ENCODE peak calls at places on chromosomes 2 and 18, in six cellular contexts. A, X, I, J, Q and W are unnamed samples. For H3K4me1, the result is how much of the 10 kb centered on the place peaks cover.

GRCh38 chr2:207901847-207902246 is 123.5 kb downstream of the PLEKHM3 start:
- DNase-seq in A (no peak), X (no peak), I (no peak), J (no peak), Q (no peak), W (no peak)

GRCh38 chr2:72981516-72981915 is 64.2 kb downstream of the EMX1 start:
- DNase-seq in A (peak), X (no peak), I (no peak), J (peak), Q (no peak), W (no peak)

GRCh38 chr2:46256563-46257142 is 40.6 kb upstream of the EPAS1 start:
- DNase-seq in A (no peak), X (no peak), I (no peak), J (no peak), Q (no peak), W (no peak)

GRCh38 chr2:136130045-136130444 is 12.1 kb upstream of the CXCR4 start:
- DNase-seq in A (no peak), X (no peak), I (no peak), J (no peak), Q (no peak), W (no peak)

GRCh38 chr2:233764264-233764663 is 4.2 kb downstream of the UGT1A1 start:
- DNase-seq in A (no peak), X (no peak), I (no peak), J (no peak), Q (no peak), W (no peak)

GRCh38 chr2:27720004-27720551 is 51.4 kb upstream of the MRPL33 start:
- DNase-seq in A (peak), X (no peak), I (no peak), J (no peak), Q (peak), W (no peak)

GRCh38 chr18:52183107-52183506 is 156.9 kb upstream of the DCC start:
- DNase-seq in A (no peak), X (no peak), I (no peak), J (no peak), Q (no peak), W (no peak)

GRCh38 chr2:106158131-106158530 is 36.0 kb downstream of the UXS1 start:
- DNase-seq in A (no peak), X (no peak), I (no peak), J (no peak), Q (no peak), W (no peak)

GRCh38 chr2:186853871-186854435 is 5.0 kb upstream of the ZSWIM2 start:
- DNase-seq in A (no peak), X (no peak), I (no peak), J (no peak), Q (no peak), W (no peak)

GRCh38 chr2:216289470-216289869 is 82.8 kb downstream of the MARCHF4 start:
- DNase-seq in A (no peak), X (no peak), I (no peak), J (no peak), Q (no peak), W (no peak)

GRCh38 chr2:12416600-12416999 is 300.1 kb upstream of the TRIB2 start:
- DNase-seq in A (no peak), X (no peak), I (no peak), J (peak), Q (peak), W (no peak)

GRCh38 chr2:60746318-60746717 is 9.8 kb upstream of the PAPOLG start:
- DNase-seq in A (no peak), X (no peak), I (no peak), J (no peak), Q (no peak), W (no peak)

GRCh38 chr18:48213791-48214190 is 195.4 kb downstream of the ZBTB7C start:
- DNase-seq in A (no peak), X (no peak), I (peak), J (no peak), Q (no peak), W (no peak)

GRCh38 chr2:37552339-37552738 is 119.1 kb downstream of the CDC42EP3 start:
- DNase-seq in A (no peak), X (no peak), I (no peak), J (no peak), Q (no peak), W (no peak)

GRCh38 chr2:207223051-207223450 is 57.3 kb upstream of the KLF7 start:
- DNase-seq in A (no peak), X (peak), I (no peak), J (no peak), Q (no peak), W (no peak)

GRCh38 chr2:143617803-143618415 is 488.7 kb downstream of the ARHGAP15 start:
- DNase-seq in A (no peak), X (no peak), I (no peak), J (no peak), Q (no peak), W (no peak)

GRCh38 chr18:45670281-45670962 is 53.6 kb upstream of the SLC14A1 start:
- DNase-seq in A (no peak), X (no peak), I (no peak), J (no peak), Q (peak), W (no peak)

GRCh38 chr2:177869912-177870311 is 202.7 kb downstream of the PDE11A start:
- DNase-seq in A (no peak), X (no peak), I (no peak), J (no peak), Q (no peak), W (no peak)

GRCh38 chr2:8572712-8573233 is 109.1 kb upstream of the ID2 start:
- DNase-seq in A (no peak), X (no peak), I (no peak), J (no peak), Q (no peak), W (no peak)

GRCh38 chr18:59353079-59353680 is 5.9 kb downstream of the LMAN1 start:
- DNase-seq in A (no peak), X (no peak), I (no peak), J (no peak), Q (no peak), W (no peak)

GRCh38 chr2:225999692-226000091 is 600.2 kb downstream of the NYAP2 start:
- DNase-seq in A (no peak), X (no peak), I (no peak), J (no peak), Q (no peak), W (no peak)

GRCh38 chr2:237507478-237507877 is 20.4 kb downstream of the MLPH start:
- DNase-seq in A (no peak), X (no peak), I (no peak), J (no peak), Q (no peak), W (no peak)

GRCh38 chr18:47912343-47912742 is 18.1 kb downstream of the SMAD2 start:
- DNase-seq in A (no peak), X (no peak), I (no peak), J (no peak), Q (no peak), W (no peak)

GRCh38 chr2:64213607-64214275 is 69.5 kb upstream of the PELI1 start:
- DNase-seq in A (no peak), X (peak), I (no peak), J (no peak), Q (no peak), W (no peak)

GRCh38 chr2:64211471-64211870 is 67.3 kb upstream of the PELI1 start:
- DNase-seq in A (no peak), X (no peak), I (no peak), J (no peak), Q (no peak), W (no peak)

GRCh38 chr2:64212346-64212745 is 68.1 kb upstream of the PELI1 start:
- DNase-seq in A (no peak), X (no peak), I (no peak), J (no peak), Q (no peak), W (no peak)

GRCh38 chr2:64214281-64215115 is 70.3 kb upstream of the PELI1 start:
- DNase-seq in A (no peak), X (peak), I (no peak), J (no peak), Q (peak), W (no peak)

GRCh38 chr2:64212801-64213321 is 68.6 kb upstream of the PELI1 start:
- DNase-seq in A (no peak), X (peak), I (no peak), J (no peak), Q (peak), W (no peak)
- TF ChIP-seq POLR2AphosphoS5 in A (no peak), X (no peak), I (no peak), J (no peak), Q (no peak), W (no peak)

GRCh38 chr2:62662131-62662530 is 43.4 kb upstream of the EHBP1 start:
- DNase-seq in A (no peak), X (no peak), I (no peak), J (no peak), Q (no peak), W (no peak)
- H3K4me1 ChIP-seq in A (under half), X (under half), I (under half), J (under half), Q (under half), W (half or more)

DNA sequence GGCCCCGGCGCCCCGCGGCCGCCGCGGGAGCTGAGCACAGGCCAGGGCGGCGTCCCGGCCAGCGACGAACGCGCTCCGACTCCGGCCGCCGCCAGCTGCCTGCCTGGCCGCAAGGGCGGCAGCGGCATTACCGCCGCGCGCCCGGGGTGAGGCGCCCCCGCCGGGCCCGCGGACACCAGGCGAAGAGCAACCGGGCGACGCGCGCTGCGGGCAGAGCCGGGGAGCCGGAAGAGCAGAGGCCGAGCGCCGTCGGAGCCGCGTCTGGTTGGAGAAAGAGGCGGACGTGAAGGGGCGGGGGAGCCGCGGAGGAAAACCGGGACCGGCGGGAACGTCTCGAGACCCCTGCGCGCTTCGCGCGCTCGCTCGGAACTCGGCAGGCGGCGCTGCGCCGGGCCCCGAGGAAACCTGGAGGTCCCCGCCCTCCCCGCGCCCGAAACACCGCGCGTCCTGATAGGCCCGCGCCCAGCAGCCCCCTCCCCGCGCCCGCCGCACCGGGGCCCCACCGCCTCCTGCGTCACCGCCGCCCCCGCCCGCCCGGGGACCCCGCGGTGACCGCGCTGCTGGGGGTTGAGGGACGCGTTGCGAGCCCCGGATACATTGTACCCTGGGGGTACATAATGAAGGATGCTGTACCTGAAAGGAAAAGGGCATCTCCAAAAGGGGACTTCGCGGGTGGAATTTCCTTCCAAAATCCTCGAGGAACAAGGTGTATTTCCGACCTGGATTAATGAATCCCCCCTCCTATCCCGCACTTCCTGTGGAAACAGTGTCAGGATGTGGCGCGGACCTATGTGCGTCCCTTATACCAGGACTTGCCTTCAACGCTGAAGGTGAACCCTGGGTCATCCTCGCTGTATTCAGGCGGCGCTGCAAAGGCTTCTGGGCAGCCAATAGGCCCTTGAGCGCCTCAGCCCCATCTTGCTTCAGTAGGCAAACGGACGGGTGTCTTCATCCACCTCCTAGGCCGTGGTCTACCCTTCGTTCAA is 1.0 kb upstream of the B4GALT6 start:
- DNase-seq in A (peak), X (peak), I (no peak), J (peak), Q (peak), W (no peak)
- TF ChIP-seq POLR2A in A (no peak), X (peak), I (no peak), J (no peak), Q (no peak), W (no peak)

DNA sequence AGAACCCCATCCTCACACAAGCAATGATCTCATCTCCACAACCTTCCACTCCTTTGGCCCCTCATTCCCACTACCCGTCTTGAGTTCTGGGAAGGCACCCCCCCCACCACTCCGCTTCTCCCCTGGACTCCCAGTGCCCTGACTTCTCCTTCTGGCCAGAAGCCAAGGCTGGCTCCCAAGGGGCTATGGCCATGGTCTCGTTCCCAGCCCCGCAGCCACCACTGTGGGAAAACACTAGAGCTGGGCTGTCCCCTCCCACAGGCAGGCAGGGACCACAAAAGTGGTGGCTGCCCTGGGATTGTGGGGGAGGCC is 1.5 kb upstream of the ANKRD39 start:
- DNase-seq in A (no peak), X (no peak), I (no peak), J (peak), Q (no peak), W (no peak)
- TF ChIP-seq POLR2AphosphoS5 in A (no peak), X (no peak), I (no peak), J (no peak), Q (no peak), W (no peak)

DNA sequence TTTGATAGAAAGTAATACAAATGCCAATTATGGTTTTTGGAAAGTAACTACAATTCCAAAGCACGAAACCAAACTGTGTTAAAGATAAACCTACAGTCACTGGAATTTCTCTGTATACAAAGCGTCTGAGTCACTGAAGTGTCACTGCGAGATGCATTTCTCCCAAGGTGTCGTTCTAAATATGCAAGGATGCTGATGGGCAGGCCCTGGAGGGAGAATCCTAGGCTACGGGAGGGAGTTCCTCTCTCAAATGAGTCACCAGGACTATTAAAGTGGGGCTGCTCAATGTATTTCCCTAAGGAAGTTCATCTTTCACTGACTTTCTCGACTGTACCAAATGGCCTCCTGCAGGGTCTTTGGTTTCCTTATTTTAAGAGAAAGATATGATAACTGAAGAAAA is 163.9 kb upstream of the STK17B start:
- DNase-seq in A (no peak), X (no peak), I (no peak), J (no peak), Q (no peak), W (no peak)
- H3K4me1 ChIP-seq in A (under half), X (under half), I (under half), J (under half), Q (under half), W (under half)

GRCh38 chr2:47904903-47905453 is 1.3 kb downstream of the FBXO11 start:
- DNase-seq in A (no peak), X (no peak), I (peak), J (peak), Q (peak), W (no peak)
- TF ChIP-seq POLR2A in A (no peak), X (no peak), I (no peak), J (no peak), Q (no peak), W (no peak)

DNA sequence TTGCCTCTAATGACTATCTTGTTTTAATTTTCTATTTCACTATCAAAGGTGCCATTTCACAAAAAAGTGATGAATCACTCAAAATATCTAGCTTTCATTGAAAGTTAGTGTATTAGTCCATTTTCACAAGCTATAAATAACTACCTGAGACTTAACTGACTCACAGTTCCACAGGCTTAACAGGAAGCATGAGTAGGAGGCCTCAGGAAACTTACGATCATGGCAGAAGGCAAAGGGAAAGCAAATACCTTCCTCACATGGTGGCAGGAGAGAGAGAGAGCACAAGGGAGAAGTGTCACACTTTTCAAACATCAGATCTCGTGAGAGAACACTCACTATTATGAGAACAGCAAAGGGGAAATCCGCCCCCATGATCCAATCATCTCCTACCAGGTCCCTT is 1220.4 kb upstream of the ZEB2 start:
- DNase-seq in A (no peak), X (no peak), I (no peak), J (no peak), Q (no peak), W (no peak)
- TF ChIP-seq POLR2AphosphoS5 in A (no peak), X (no peak), I (no peak), J (no peak), Q (no peak), W (no peak)

DNA sequence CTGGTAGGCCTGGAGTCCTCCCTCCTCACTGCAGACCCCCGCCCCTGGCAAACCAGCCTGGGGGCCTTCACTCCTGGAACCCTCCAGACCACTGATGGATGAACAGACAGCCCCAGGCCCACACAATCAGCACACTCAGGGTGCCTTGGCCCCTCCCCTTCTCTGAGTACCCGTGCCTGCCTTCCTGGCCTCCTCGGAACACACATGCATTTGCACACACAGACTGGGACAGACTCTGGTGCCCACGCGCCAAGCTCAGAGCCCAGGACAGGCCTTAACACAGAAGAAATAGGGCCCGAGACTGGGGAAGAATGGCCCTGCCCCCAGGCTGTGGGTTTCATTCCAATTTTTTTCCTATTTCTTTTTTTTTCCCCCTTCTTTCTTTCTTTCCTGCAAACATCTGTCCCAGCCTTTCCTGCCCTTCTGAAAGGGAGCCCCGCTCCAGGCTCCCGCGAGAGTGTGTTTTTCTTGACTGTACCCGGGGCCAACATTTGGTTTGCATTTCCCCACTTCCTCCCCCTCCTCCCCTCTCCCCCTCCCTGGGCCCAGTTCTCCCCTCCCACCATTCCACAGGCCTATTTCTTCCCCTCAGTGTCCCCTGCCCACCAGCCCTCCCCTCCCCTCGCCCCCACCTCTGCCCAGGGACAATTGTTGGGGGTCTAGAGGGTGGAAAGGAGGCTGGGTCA is 613 bp upstream of the TNS1 start:
- DNase-seq in A (no peak), X (no peak), I (no peak), J (no peak), Q (no peak), W (no peak)
- H3K4me1 ChIP-seq in A (under half), X (under half), I (under half), J (under half), Q (under half), W (half or more)

DNA sequence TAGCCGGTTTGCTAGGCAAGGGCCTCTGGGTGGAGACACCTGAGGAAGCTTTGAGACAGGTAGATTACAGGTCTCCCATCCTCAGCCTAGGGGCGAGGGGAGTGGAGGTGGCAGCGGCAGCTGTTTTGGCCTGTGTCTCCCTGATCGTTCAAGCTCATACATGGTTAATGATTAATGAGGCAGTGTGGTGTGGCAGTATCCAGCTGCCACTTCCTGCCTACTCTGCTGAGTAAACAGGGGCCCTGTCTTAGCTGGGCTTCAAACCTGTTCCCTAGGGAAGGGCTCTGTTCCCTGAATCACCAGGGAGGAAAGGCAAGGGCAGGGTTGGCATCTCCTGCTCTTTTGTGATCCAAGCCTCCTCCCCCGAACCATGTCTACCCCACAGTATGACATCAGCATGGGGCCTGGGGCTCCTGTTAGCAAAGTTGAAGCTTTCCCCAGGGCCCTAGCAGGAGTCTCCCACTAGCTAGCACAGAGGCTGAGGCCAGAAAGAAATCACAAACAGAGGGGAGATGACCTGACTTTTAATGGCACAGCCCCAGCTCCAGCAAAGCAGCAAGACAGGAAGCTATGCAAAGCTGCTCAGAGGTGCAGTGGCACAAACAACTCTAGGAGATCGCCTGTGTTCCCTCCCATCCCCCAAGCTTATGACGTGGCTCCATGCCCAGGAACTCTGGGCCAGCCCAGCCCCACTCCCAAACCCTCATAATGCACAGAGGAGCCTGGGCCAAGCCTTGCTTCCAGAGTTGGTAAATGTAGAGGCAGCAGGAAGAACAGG is 3.7 kb upstream of the TUBA4B start:
- DNase-seq in A (no peak), X (peak), I (peak), J (peak), Q (no peak), W (peak)
- TF ChIP-seq POLR2A in A (no peak), X (no peak), I (no peak), J (peak), Q (no peak), W (no peak)

GRCh38 chr2:65438137-65438899 is 5.9 kb upstream of the SPRED2 start:
- DNase-seq in A (no peak), X (no peak), I (no peak), J (no peak), Q (no peak), W (no peak)
- TF ChIP-seq POLR2AphosphoS5 in A (no peak), X (no peak), I (no peak), J (no peak), Q (peak), W (no peak)